ENCODE peak calls at places on chromosomes 12 and 14, in ten cellular contexts. P is substantia nigra; N is left ventricle myocardium inferior; I is psoas muscle; X is H9; E is SK-N-SH; L is cardiac muscle cell; A is upper lobe of right lung; K is lower lobe of right lung; C is CD8-positive, alpha-beta memory T cell. S is an unnamed sample.

GRCh38 chr12:96710127-96710745 is 196.8 kb upstream of the NEDD1 start:
- DNase-seq in P (no peak), N (no peak), I (no peak), X (peak), E (no peak), L (no peak), A (no peak), K (no peak), C (no peak), S (no peak)

GRCh38 chr14:75088566-75089373 is 19.3 kb downstream of the ZC2HC1C start:
- DNase-seq in P (no peak), N (no peak), I (no peak), X (peak), E (peak), L (peak), A (no peak), K (no peak), C (peak), S (no peak)

GRCh38 chr12:1281683-1282366 is 290.8 kb downstream of the ERC1 start:
- DNase-seq in P (no peak), N (no peak), I (no peak), X (no peak), E (no peak), L (peak), A (no peak), K (no peak), C (no peak), S (no peak)

GRCh38 chr12:53381739-53382630 is 2.0 kb downstream of the SP1 start:
- DNase-seq in P (no peak), N (peak), I (peak), X (peak), E (no peak), L (peak), A (peak), K (peak), C (peak), S (peak)

GRCh38 chr12:80045594-80045993 is 53.7 kb upstream of the OTOGL start:
- DNase-seq in P (no peak), N (no peak), I (no peak), X (no peak), E (no peak), L (peak), A (no peak), K (no peak), C (no peak), S (peak)

GRCh38 chr14:95979339-95980042 is 59.7 kb upstream of the C14orf132 start:
- DNase-seq in P (no peak), N (no peak), I (no peak), X (peak), E (peak), L (peak), A (no peak), K (no peak), C (no peak), S (no peak)

GRCh38 chr12:10365716-10366433 is 24.0 kb downstream of the KLRK1 start:
- DNase-seq in P (no peak), N (no peak), I (no peak), X (no peak), E (no peak), L (peak), A (no peak), K (no peak), C (no peak), S (no peak)

GRCh38 chr14:71702799-71703198 is 229.4 kb upstream of the RGS6 start:
- DNase-seq in P (no peak), N (no peak), I (no peak), X (no peak), E (no peak), L (no peak), A (no peak), K (no peak), C (no peak), S (no peak)

GRCh38 chr12:122976648-122976975 is 1.6 kb downstream of the OGFOD2 start:
- DNase-seq in P (no peak), N (no peak), I (peak), X (no peak), E (no peak), L (no peak), A (peak), K (no peak), C (no peak), S (no peak)

GRCh38 chr14:80956105-80956504 is 684 bp downstream of the TSHR start:
- DNase-seq in P (no peak), N (no peak), I (no peak), X (no peak), E (no peak), L (no peak), A (no peak), K (no peak), C (no peak), S (no peak)

GRCh38 chr12:70049596-70050360 is 193.5 kb upstream of the CNOT2 start:
- DNase-seq in P (no peak), N (no peak), I (no peak), X (no peak), E (no peak), L (no peak), A (no peak), K (no peak), C (no peak), S (peak)

GRCh38 chr12:79250955-79251354 is 386.4 kb downstream of the SYT1 start:
- DNase-seq in P (no peak), N (no peak), I (no peak), X (no peak), E (no peak), L (no peak), A (no peak), K (no peak), C (no peak), S (peak)

DNA sequence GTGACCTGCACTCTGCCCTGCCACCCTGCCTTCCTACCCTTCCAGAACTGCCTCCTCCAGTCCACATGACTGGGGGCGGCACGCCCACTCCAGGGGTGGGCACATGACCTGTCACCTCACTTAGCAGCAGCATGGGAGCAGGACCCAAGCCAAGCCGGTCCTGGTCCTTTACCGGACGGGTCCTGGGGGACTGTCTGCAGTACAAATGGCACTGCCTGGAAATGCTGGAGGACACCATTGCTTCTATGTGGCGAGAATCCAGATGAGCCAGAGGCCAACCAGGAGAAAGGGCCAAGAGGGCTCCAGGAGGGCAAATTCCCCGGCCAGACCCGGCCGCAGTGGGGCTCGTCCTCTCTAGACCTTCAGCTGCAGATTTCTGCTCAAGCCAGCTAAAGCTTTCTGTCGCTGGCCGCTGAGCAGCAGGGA is 33.1 kb downstream of the ITPK1 start:
- DNase-seq in P (no peak), N (no peak), I (no peak), X (no peak), E (no peak), L (no peak), A (no peak), K (no peak), C (no peak), S (no peak)
- H3K27ac ChIP-seq in P (no peak), N (peak), I (peak), X (no peak), E (no peak), L (no peak), A (no peak), K (no peak), C (no peak), S (no peak)

GRCh38 chr12:109720856-109721189 is 7.2 kb downstream of the FAM222A start:
- DNase-seq in P (no peak), N (no peak), I (no peak), X (no peak), E (no peak), L (no peak), A (no peak), K (no peak), C (no peak), S (no peak)

GRCh38 chr12:109722753-109723109 is 9.1 kb downstream of the FAM222A start:
- DNase-seq in P (no peak), N (no peak), I (no peak), X (no peak), E (no peak), L (no peak), A (no peak), K (no peak), C (no peak), S (no peak)

GRCh38 chr12:109722022-109722752 is 8.6 kb downstream of the FAM222A start:
- DNase-seq in P (no peak), N (no peak), I (no peak), X (no peak), E (no peak), L (no peak), A (no peak), K (no peak), C (no peak), S (no peak)

GRCh38 chr12:109720152-109720855 is 6.7 kb downstream of the FAM222A start:
- DNase-seq in P (peak), N (peak), I (peak), X (no peak), E (peak), L (no peak), A (no peak), K (no peak), C (no peak), S (no peak)

GRCh38 chr12:109721276-109721675 is 7.7 kb downstream of the FAM222A start:
- DNase-seq in P (no peak), N (peak), I (no peak), X (no peak), E (no peak), L (no peak), A (no peak), K (no peak), C (no peak), S (no peak)
- H3K27ac ChIP-seq in P (peak), N (peak), I (peak), X (no peak), E (no peak), L (peak), A (no peak), K (no peak), C (no peak), S (no peak)

GRCh38 chr12:108724054-108724889 is 7.0 kb downstream of the CORO1C start:
- DNase-seq in P (no peak), N (no peak), I (no peak), X (peak), E (no peak), L (no peak), A (no peak), K (no peak), C (no peak), S (no peak)
- H3K27ac ChIP-seq in P (no peak), N (peak), I (peak), X (no peak), E (peak), L (no peak), A (peak), K (peak), C (no peak), S (peak)

DNA sequence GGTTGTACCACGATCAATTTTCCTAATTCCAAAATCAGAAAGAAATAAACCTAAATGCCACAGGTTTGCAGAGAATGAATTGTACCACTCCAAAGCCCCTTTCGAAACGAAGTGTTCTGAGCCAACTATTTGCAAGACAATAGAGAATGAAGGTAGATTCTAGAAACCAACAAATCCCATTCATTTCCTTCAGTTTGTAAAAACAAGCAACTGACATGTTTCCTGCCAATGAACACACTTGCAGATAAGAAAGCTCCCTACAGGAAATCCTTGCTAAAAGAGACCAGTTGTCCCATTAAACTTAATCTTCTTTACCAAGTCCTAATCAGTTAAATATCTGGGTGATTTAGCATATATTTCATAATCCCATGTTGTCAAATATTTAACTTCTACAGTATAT is 198.4 kb upstream of the FOXN3 start:
- DNase-seq in P (no peak), N (no peak), I (no peak), X (no peak), E (no peak), L (peak), A (no peak), K (no peak), C (no peak), S (no peak)
- H3K27ac ChIP-seq in P (no peak), N (peak), I (no peak), X (peak), E (no peak), L (no peak), A (peak), K (no peak), C (no peak), S (no peak)

S was measured in epithelial cell of prostate.